ENCODE peak calls at places on chromosomes 6 and 20, in seven cellular contexts. X is ovary, N is stomach, M is A549, E is adrenal gland, W is endothelial cell of umbilical vein, S is transverse colon. D is an unnamed sample.

GRCh38 chr6:54747955-54748354 is 98.6 kb upstream of the FAM83B start:
- DNase-seq in X (no peak), N (no peak), M (no peak), E (no peak), W (no peak), S (no peak), D (no peak)

GRCh38 chr6:150857062-150857905 is 8.2 kb upstream of the MTHFD1L start:
- DNase-seq in X (no peak), N (no peak), M (peak), E (peak), W (peak), S (no peak), D (no peak)

GRCh38 chr20:52102126-52102525 is 89.5 kb downstream of the ZFP64 start:
- DNase-seq in X (no peak), N (no peak), M (no peak), E (no peak), W (no peak), S (no peak), D (no peak)

GRCh38 chr6:41257369-41258195 is 28.9 kb downstream of the TREM1 start:
- DNase-seq in X (peak), N (peak), M (no peak), E (peak), W (peak), S (peak), D (no peak)

GRCh38 chr20:13220857-13221297 is at the start of gene ISM1:
- DNase-seq in X (no peak), N (no peak), M (peak), E (no peak), W (no peak), S (no peak), D (no peak)

GRCh38 chr20:7214081-7214740 is 446.7 kb downstream of the BMP2 start:
- DNase-seq in X (no peak), N (no peak), M (no peak), E (no peak), W (no peak), S (no peak), D (no peak)

GRCh38 chr6:132812756-132813172 is 1.6 kb upstream of the RPS12 start:
- DNase-seq in X (no peak), N (no peak), M (no peak), E (no peak), W (no peak), S (no peak), D (no peak)

GRCh38 chr20:1291191-1291741 is 25.2 kb downstream of the SNPH start:
- DNase-seq in X (no peak), N (no peak), M (no peak), E (no peak), W (peak), S (no peak), D (no peak)

GRCh38 chr6:138692978-138693909 is 80.3 kb upstream of the CCDC28A start:
- DNase-seq in X (peak), N (peak), M (peak), E (peak), W (peak), S (peak), D (no peak)

GRCh38 chr6:19812512-19813119 is 24.6 kb upstream of the ID4 start:
- DNase-seq in X (no peak), N (no peak), M (peak), E (no peak), W (peak), S (no peak), D (no peak)

GRCh38 chr6:157054531-157054979 is 268.8 kb downstream of the TMEM242 start:
- DNase-seq in X (no peak), N (no peak), M (no peak), E (no peak), W (no peak), S (no peak), D (no peak)

GRCh38 chr6:94548211-94548610 is 1029.1 kb upstream of the MANEA start:
- DNase-seq in X (no peak), N (no peak), M (no peak), E (no peak), W (peak), S (no peak), D (no peak)

GRCh38 chr20:48008850-48009535 is 223.7 kb upstream of the SULF2 start:
- DNase-seq in X (no peak), N (no peak), M (no peak), E (no peak), W (no peak), S (no peak), D (no peak)

GRCh38 chr6:141199074-141199473 is 933.7 kb upstream of the GJE1 start:
- DNase-seq in X (no peak), N (no peak), M (no peak), E (no peak), W (peak), S (no peak), D (no peak)

GRCh38 chr20:4260102-4260501 is 244.7 kb upstream of the RNF24 start:
- DNase-seq in X (no peak), N (no peak), M (no peak), E (no peak), W (peak), S (no peak), D (no peak)

GRCh38 chr6:170286246-170286933 is 4.5 kb downstream of the DLL1 start:
- DNase-seq in X (peak), N (peak), M (no peak), E (no peak), W (no peak), S (peak), D (no peak)

GRCh38 chr20:51837876-51838420 is 35.6 kb upstream of the SALL4 start:
- DNase-seq in X (no peak), N (no peak), M (no peak), E (no peak), W (no peak), S (no peak), D (no peak)

GRCh38 chr6:85498596-85499258 is 48.8 kb downstream of the NT5E start:
- DNase-seq in X (no peak), N (no peak), M (no peak), E (no peak), W (peak), S (no peak), D (no peak)

GRCh38 chr20:1001116-1001515 is 995 bp downstream of the RSPO4 start:
- DNase-seq in X (no peak), N (no peak), M (no peak), E (no peak), W (no peak), S (no peak), D (no peak)

GRCh38 chr6:38957426-38957825 is 91.2 kb upstream of the GLP1R start:
- DNase-seq in X (no peak), N (no peak), M (no peak), E (no peak), W (no peak), S (no peak), D (no peak)

GRCh38 chr20:45993197-45993951 is 15.3 kb upstream of the MMP9 start:
- DNase-seq in X (no peak), N (peak), M (peak), E (no peak), W (no peak), S (peak), D (no peak)

GRCh38 chr20:62606551-62607201 is 35.6 kb upstream of the SLCO4A1 start:
- DNase-seq in X (peak), N (peak), M (no peak), E (peak), W (no peak), S (peak), D (no peak)
- TF ChIP-seq POLR2A in X (no peak), N (no peak), M (no peak), E (no peak), W (no peak), S (no peak), D (no peak)

GRCh38 chr6:7541175-7542064 is at the start of gene DSP:
- DNase-seq in X (peak), N (peak), M (peak), E (peak), W (peak), S (peak), D (no peak)
- TF ChIP-seq POLR2A in X (no peak), N (no peak), M (peak), E (peak), W (no peak), S (peak), D (peak)

DNA sequence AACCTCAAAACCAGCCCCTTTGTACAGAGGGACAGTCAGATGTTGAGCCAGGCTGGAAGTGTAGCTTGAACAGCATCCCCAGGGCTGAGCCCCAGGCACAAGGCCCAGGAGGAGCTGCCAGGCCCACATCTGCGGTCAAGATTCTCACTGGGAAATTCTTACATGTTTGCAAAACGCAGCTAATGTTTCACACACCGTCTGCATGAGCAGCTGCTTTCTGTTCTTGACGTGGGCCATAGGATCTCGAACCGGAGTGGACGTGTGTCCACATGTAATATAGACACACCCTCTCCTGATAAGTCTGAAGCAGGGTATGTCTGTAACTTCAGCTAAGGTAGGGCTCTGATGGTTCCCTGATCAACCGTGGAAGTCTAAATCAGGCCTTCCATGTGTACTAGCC is 41.3 kb upstream of the TRAF3IP2 start:
- DNase-seq in X (peak), N (no peak), M (no peak), E (no peak), W (no peak), S (no peak), D (no peak)
- TF ChIP-seq POLR2A in X (no peak), N (no peak), M (no peak), E (no peak), W (no peak), S (no peak), D (no peak)

GRCh38 chr20:64255361-64256281 is at the start of gene PCMTD2:
- DNase-seq in X (peak), N (peak), M (peak), E (peak), W (peak), S (peak), D (peak)
- TF ChIP-seq POLR2A in X (peak), N (no peak), M (peak), E (peak), W (peak), S (peak), D (peak)

GRCh38 chr20:34302723-34303528 is at the start of gene AHCY:
- DNase-seq in X (peak), N (peak), M (peak), E (peak), W (peak), S (peak), D (peak)
- TF ChIP-seq POLR2A in X (peak), N (peak), M (peak), E (peak), W (peak), S (peak), D (no peak)

GRCh38 chr6:44292661-44293365 is 20.3 kb downstream of the AARS2 start:
- DNase-seq in X (no peak), N (no peak), M (no peak), E (no peak), W (no peak), S (no peak), D (no peak)

GRCh38 chr6:44289726-44290125 is 19.5 kb downstream of the TMEM151B start:
- DNase-seq in X (no peak), N (no peak), M (no peak), E (no peak), W (no peak), S (no peak), D (no peak)

GRCh38 chr6:44294832-44295791 is 18.0 kb downstream of the AARS2 start:
- DNase-seq in X (no peak), N (no peak), M (no peak), E (no peak), W (no peak), S (no peak), D (no peak)

GRCh38 chr6:44286747-44287146 is 16.5 kb downstream of the TMEM151B start:
- DNase-seq in X (no peak), N (no peak), M (no peak), E (no peak), W (no peak), S (no peak), D (no peak)

DNA sequence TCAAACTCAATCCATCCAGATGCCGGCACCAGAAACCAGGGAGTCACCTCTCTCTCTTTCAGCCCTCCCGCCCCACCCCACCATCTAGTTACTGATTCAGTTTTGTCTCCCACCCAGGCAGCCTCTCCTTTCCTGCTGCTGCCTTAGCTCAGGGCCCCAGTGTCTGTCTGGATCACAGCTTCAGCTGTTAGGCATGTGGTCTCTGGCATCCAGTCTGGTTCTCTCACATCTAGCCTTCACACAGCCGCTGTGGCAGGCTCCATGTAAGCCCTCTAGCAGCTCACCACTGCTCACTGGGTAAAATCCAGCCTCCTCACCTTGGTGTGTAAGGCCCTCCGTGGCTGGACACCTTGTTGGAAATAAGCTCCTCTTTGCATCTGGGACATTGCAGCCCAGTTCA is 21.3 kb downstream of the AARS2 start:
- DNase-seq in X (no peak), N (no peak), M (no peak), E (no peak), W (no peak), S (no peak), D (no peak)
- TF ChIP-seq POLR2A in X (no peak), N (no peak), M (no peak), E (no peak), W (no peak), S (no peak), D (no peak)

GRCh38 chr6:129490551-129491245 is 219.3 kb downstream of the ARHGAP18 start:
- DNase-seq in X (no peak), N (no peak), M (peak), E (peak), W (peak), S (peak), D (no peak)
- TF ChIP-seq POLR2A in X (no peak), N (no peak), M (no peak), E (peak), W (peak), S (peak), D (no peak)

GRCh38 chr6:89082439-89082838 is 1.9 kb downstream of the PNRC1 start:
- DNase-seq in X (no peak), N (no peak), M (no peak), E (no peak), W (peak), S (no peak), D (no peak)

GRCh38 chr6:89081129-89081422 is 525 bp downstream of the PNRC1 start:
- DNase-seq in X (no peak), N (no peak), M (no peak), E (no peak), W (no peak), S (no peak), D (no peak)

GRCh38 chr6:89080281-89081128 is at the start of gene PNRC1:
- DNase-seq in X (peak), N (peak), M (peak), E (peak), W (peak), S (peak), D (peak)

GRCh38 chr6:89079611-89080213 is 839 bp upstream of the PNRC1 start:
- DNase-seq in X (peak), N (peak), M (no peak), E (peak), W (peak), S (peak), D (no peak)

DNA sequence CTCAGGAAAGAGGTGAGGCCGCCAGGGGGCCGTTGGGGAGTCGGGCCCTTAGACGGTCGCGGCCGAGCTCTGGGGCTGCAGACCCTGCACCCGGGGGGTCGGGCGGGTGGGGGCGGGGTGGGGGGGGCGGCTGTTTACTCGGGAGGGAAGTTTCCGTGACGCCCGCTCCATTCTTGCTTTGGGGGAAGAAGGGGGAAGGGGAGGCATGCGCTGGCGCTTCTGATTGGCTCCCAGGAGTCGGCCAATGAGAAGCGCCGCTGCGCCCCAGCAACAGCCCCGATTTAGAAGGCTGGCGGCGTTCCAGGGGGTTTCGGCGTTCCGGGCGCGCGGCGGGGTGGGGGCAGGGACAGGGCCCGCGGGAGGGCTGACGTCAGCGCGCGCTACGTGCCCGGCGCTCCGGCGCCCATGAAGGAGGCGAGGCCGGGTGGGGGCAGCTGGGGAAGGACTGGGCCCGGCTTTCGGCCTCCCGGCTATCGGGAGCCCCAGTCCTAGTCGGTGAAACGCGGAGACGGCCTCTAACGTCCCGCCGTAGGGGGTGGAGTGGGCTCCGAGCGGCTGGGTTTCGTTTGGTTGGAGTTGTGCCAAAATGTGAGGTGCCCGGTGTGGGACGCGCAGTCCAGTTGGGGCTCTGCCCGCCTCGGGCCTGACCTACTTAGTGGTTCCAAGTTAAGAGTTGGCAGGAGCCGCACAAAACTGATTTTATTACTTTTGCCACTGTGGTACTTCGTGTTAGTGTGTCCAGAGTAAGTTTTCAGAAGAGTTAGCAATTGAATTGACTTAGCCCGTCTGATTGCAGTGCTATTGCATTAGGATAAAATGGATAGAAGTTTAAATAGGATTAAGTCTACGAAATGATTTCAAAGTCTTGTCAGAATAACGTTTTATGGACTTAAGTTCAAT is 1.1 kb downstream of the PNRC1 start:
- DNase-seq in X (peak), N (peak), M (peak), E (peak), W (peak), S (peak), D (peak)
- TF ChIP-seq POLR2A in X (peak), N (peak), M (peak), E (peak), W (peak), S (peak), D (no peak)

GRCh38 chr20:24587384-24588046 is 118.1 kb downstream of the SYNDIG1 start:
- DNase-seq in X (no peak), N (no peak), M (no peak), E (no peak), W (no peak), S (no peak), D (no peak)

GRCh38 chr20:24588047-24588635 is 118.7 kb downstream of the SYNDIG1 start:
- DNase-seq in X (no peak), N (no peak), M (no peak), E (no peak), W (no peak), S (no peak), D (no peak)

GRCh38 chr20:24589381-24589780 is 120.0 kb downstream of the SYNDIG1 start:
- DNase-seq in X (no peak), N (no peak), M (no peak), E (no peak), W (no peak), S (no peak), D (no peak)

GRCh38 chr20:24589845-24590192 is 120.4 kb downstream of the SYNDIG1 start:
- DNase-seq in X (no peak), N (no peak), M (no peak), E (no peak), W (no peak), S (no peak), D (no peak)

GRCh38 chr20:24588725-24589340 is 119.4 kb downstream of the SYNDIG1 start:
- DNase-seq in X (no peak), N (no peak), M (no peak), E (no peak), W (no peak), S (no peak), D (no peak)
- TF ChIP-seq POLR2A in X (no peak), N (no peak), M (no peak), E (no peak), W (no peak), S (no peak), D (no peak)

D was measured in esophagus squamous epithelium.